ENCODE peak calls at places on chromosomes 12 and 14, in ten cellular contexts. Q is EL; Y is AG08395; N is glomerular endothelial cell; D is NCI-H1417 treated with DMSO at 0.1 percent for 48 hours; X is stimulated activated CD4-positive, alpha-beta T cell treated with anti-CD3 and anti-CD28 coated beads, Interleukin-15, amount 100 ng/mL, for 24 hours; F is left ventricle myocardium superior; M is left colon; Z is foreskin melanocyte; V is AG09319. H is an unnamed sample.

GRCh38 chr14:76352639-76353281 is 23.2 kb upstream of the ESRRB start:
- DNase-seq in Q (peak), Y (peak), N (no peak), D (no peak), X (peak), F (peak), M (no peak), Z (peak), V (no peak), H (peak)

GRCh38 chr14:32984531-32984930 is 45.9 kb downstream of the NPAS3 start:
- DNase-seq in Q (no peak), Y (no peak), N (no peak), D (no peak), X (no peak), F (no peak), M (no peak), Z (peak), V (no peak), H (no peak)

GRCh38 chr14:57831981-57832380 is 33.9 kb downstream of the SLC35F4 start:
- DNase-seq in Q (no peak), Y (no peak), N (no peak), D (no peak), X (no peak), F (no peak), M (no peak), Z (no peak), V (no peak), H (no peak)

GRCh38 chr14:32494566-32495434 is 165.7 kb downstream of the AKAP6 start:
- DNase-seq in Q (no peak), Y (peak), N (no peak), D (no peak), X (no peak), F (peak), M (no peak), Z (no peak), V (no peak), H (no peak)

GRCh38 chr14:87149583-87150354 is 843.2 kb downstream of the GALC start:
- DNase-seq in Q (peak), Y (peak), N (no peak), D (no peak), X (no peak), F (no peak), M (no peak), Z (no peak), V (peak), H (no peak)

GRCh38 chr14:96519970-96520369 is 17.8 kb downstream of the PAPOLA start:
- DNase-seq in Q (no peak), Y (no peak), N (no peak), D (no peak), X (no peak), F (no peak), M (no peak), Z (no peak), V (no peak), H (no peak)

GRCh38 chr12:103986823-103987222 is 21.2 kb downstream of the TDG start:
- DNase-seq in Q (peak), Y (peak), N (no peak), D (no peak), X (no peak), F (no peak), M (no peak), Z (no peak), V (no peak), H (no peak)

GRCh38 chr12:45895961-45896360 is 94.4 kb downstream of the SCAF11 start:
- DNase-seq in Q (no peak), Y (no peak), N (no peak), D (no peak), X (no peak), F (no peak), M (no peak), Z (no peak), V (no peak), H (no peak)

GRCh38 chr12:100279612-100280244 is 12.8 kb downstream of the SCYL2 start:
- DNase-seq in Q (peak), Y (no peak), N (no peak), D (no peak), X (no peak), F (no peak), M (no peak), Z (peak), V (no peak), H (no peak)

GRCh38 chr12:121805800-121806555 is 2.2 kb downstream of the SETD1B start:
- DNase-seq in Q (peak), Y (no peak), N (no peak), D (no peak), X (peak), F (no peak), M (no peak), Z (no peak), V (no peak), H (no peak)

GRCh38 chr14:22898302-22898894 is 15.4 kb downstream of the REM2 start:
- DNase-seq in Q (peak), Y (peak), N (no peak), D (no peak), X (peak), F (no peak), M (no peak), Z (no peak), V (no peak), H (no peak)

GRCh38 chr12:130137141-130138018 is 24.9 kb upstream of the FZD10 start:
- DNase-seq in Q (no peak), Y (no peak), N (no peak), D (peak), X (no peak), F (no peak), M (no peak), Z (no peak), V (no peak), H (no peak)

GRCh38 chr12:5177096-5177495 is 133.4 kb downstream of the KCNA5 start:
- DNase-seq in Q (no peak), Y (no peak), N (no peak), D (no peak), X (no peak), F (no peak), M (no peak), Z (no peak), V (no peak), H (no peak)

GRCh38 chr12:76033116-76034001 is 1.8 kb upstream of the PHLDA1 start:
- DNase-seq in Q (peak), Y (peak), N (no peak), D (no peak), X (no peak), F (no peak), M (no peak), Z (no peak), V (no peak), H (no peak)

GRCh38 chr14:20624495-20625070 is 16.9 kb downstream of the OR6S1 start:
- DNase-seq in Q (peak), Y (peak), N (no peak), D (no peak), X (peak), F (peak), M (peak), Z (peak), V (no peak), H (no peak)

H was measured in cerebellum.